ENCODE peak calls at places on chromosomes 6 and 20, in ten cellular contexts. One of them, this sample, is unnamed.
A peak's percentile ranks its signal among the peaks of the same experiment; 100 is the strongest.

GRCh38 chr20:54051019-54051418 is 19.4 kb downstream of the BCAS1 start:
- DNase-seq in NCI-H1436: no peak
- DNase-seq in NCI-H1092 treated with DMSO at 0.1 percent for 48 hours: no peak
- DNase-seq in ELF-1: no peak
- DNase-seq in Right ventricle myocardium superior: no peak
- DNase-seq in stimulated activated naive CD4-positive, alpha-beta T cell: no peak
- DNase-seq in D341Med: no peak
- DNase-seq in heart left ventricle: no peak
- DNase-seq in B cell: no peak
- DNase-seq in NK-92 treated with Interleukin-12 subunit alpha and Interleukin-12 subunit beta, amount 100 ng/mL, for 24 hours: no peak
- DNase-seq in this sample: no peak

GRCh38 chr6:105587349-105588115 is 184.7 kb upstream of the PREP start:
- DNase-seq in NCI-H1436: no peak
- DNase-seq in NCI-H1092 treated with DMSO at 0.1 percent for 48 hours: no peak
- DNase-seq in ELF-1: peak; percentile 23
- DNase-seq in Right ventricle myocardium superior: no peak
- DNase-seq in stimulated activated naive CD4-positive, alpha-beta T cell: peak; percentile 2
- DNase-seq in D341Med: no peak
- DNase-seq in heart left ventricle: no peak
- DNase-seq in B cell: no peak
- DNase-seq in NK-92 treated with Interleukin-12 subunit alpha and Interleukin-12 subunit beta, amount 100 ng/mL, for 24 hours: no peak
- DNase-seq in this sample: peak; percentile 89

GRCh38 chr6:108588586-108588985 is 27.9 kb downstream of the FOXO3 start:
- DNase-seq in NCI-H1436: no peak
- DNase-seq in NCI-H1092 treated with DMSO at 0.1 percent for 48 hours: no peak
- DNase-seq in ELF-1: peak; percentile 36
- DNase-seq in Right ventricle myocardium superior: no peak
- DNase-seq in stimulated activated naive CD4-positive, alpha-beta T cell: no peak
- DNase-seq in D341Med: no peak
- DNase-seq in heart left ventricle: no peak
- DNase-seq in B cell: no peak
- DNase-seq in NK-92 treated with Interleukin-12 subunit alpha and Interleukin-12 subunit beta, amount 100 ng/mL, for 24 hours: no peak
- DNase-seq in this sample: peak; percentile 73

GRCh38 chr6:6659600-6660327 is 71.2 kb downstream of the LY86 start:
- DNase-seq in NCI-H1436: no peak
- DNase-seq in NCI-H1092 treated with DMSO at 0.1 percent for 48 hours: no peak
- DNase-seq in ELF-1: no peak
- DNase-seq in Right ventricle myocardium superior: no peak
- DNase-seq in stimulated activated naive CD4-positive, alpha-beta T cell: no peak
- DNase-seq in D341Med: no peak
- DNase-seq in heart left ventricle: peak; percentile 50
- DNase-seq in B cell: peak; percentile 75
- DNase-seq in NK-92 treated with Interleukin-12 subunit alpha and Interleukin-12 subunit beta, amount 100 ng/mL, for 24 hours: no peak
- DNase-seq in this sample: no peak

GRCh38 chr6:71473908-71474307 is 185.3 kb downstream of the OGFRL1 start:
- DNase-seq in NCI-H1436: no peak
- DNase-seq in NCI-H1092 treated with DMSO at 0.1 percent for 48 hours: no peak
- DNase-seq in ELF-1: no peak
- DNase-seq in Right ventricle myocardium superior: no peak
- DNase-seq in stimulated activated naive CD4-positive, alpha-beta T cell: no peak
- DNase-seq in D341Med: no peak
- DNase-seq in heart left ventricle: peak; percentile 56
- DNase-seq in B cell: no peak
- DNase-seq in NK-92 treated with Interleukin-12 subunit alpha and Interleukin-12 subunit beta, amount 100 ng/mL, for 24 hours: no peak
- DNase-seq in this sample: peak; percentile 94

GRCh38 chr20:37194616-37195015 is 15.3 kb upstream of the MROH8 start:
- DNase-seq in NCI-H1436: no peak
- DNase-seq in NCI-H1092 treated with DMSO at 0.1 percent for 48 hours: no peak
- DNase-seq in ELF-1: no peak
- DNase-seq in Right ventricle myocardium superior: no peak
- DNase-seq in stimulated activated naive CD4-positive, alpha-beta T cell: peak; percentile 11
- DNase-seq in D341Med: no peak
- DNase-seq in heart left ventricle: no peak
- DNase-seq in B cell: no peak
- DNase-seq in NK-92 treated with Interleukin-12 subunit alpha and Interleukin-12 subunit beta, amount 100 ng/mL, for 24 hours: no peak
- DNase-seq in this sample: peak; percentile 22

GRCh38 chr6:134614606-134615485 is 296.9 kb upstream of the SGK1 start:
- DNase-seq in NCI-H1436: no peak
- DNase-seq in NCI-H1092 treated with DMSO at 0.1 percent for 48 hours: no peak
- DNase-seq in ELF-1: no peak
- DNase-seq in Right ventricle myocardium superior: no peak
- DNase-seq in stimulated activated naive CD4-positive, alpha-beta T cell: no peak
- DNase-seq in D341Med: no peak
- DNase-seq in heart left ventricle: no peak
- DNase-seq in B cell: no peak
- DNase-seq in NK-92 treated with Interleukin-12 subunit alpha and Interleukin-12 subunit beta, amount 100 ng/mL, for 24 hours: no peak
- DNase-seq in this sample: no peak

GRCh38 chr20:53346266-53346665 is 247.4 kb downstream of the ZNF217 start:
- DNase-seq in NCI-H1436: no peak
- DNase-seq in NCI-H1092 treated with DMSO at 0.1 percent for 48 hours: no peak
- DNase-seq in ELF-1: no peak
- DNase-seq in Right ventricle myocardium superior: no peak
- DNase-seq in stimulated activated naive CD4-positive, alpha-beta T cell: no peak
- DNase-seq in D341Med: no peak
- DNase-seq in heart left ventricle: no peak
- DNase-seq in B cell: no peak
- DNase-seq in NK-92 treated with Interleukin-12 subunit alpha and Interleukin-12 subunit beta, amount 100 ng/mL, for 24 hours: no peak
- DNase-seq in this sample: peak; percentile 55

GRCh38 chr6:11653028-11653583 is 115.6 kb downstream of the TMEM170B start:
- DNase-seq in NCI-H1436: no peak
- DNase-seq in NCI-H1092 treated with DMSO at 0.1 percent for 48 hours: no peak
- DNase-seq in ELF-1: peak; percentile 75
- DNase-seq in Right ventricle myocardium superior: no peak
- DNase-seq in stimulated activated naive CD4-positive, alpha-beta T cell: no peak
- DNase-seq in D341Med: no peak
- DNase-seq in heart left ventricle: no peak
- DNase-seq in B cell: no peak
- DNase-seq in NK-92 treated with Interleukin-12 subunit alpha and Interleukin-12 subunit beta, amount 100 ng/mL, for 24 hours: peak; percentile 41
- DNase-seq in this sample: peak; percentile 89

GRCh38 chr6:29907637-29908340 is 34.5 kb upstream of the HLA-A start:
- DNase-seq in NCI-H1436: no peak
- DNase-seq in NCI-H1092 treated with DMSO at 0.1 percent for 48 hours: no peak
- DNase-seq in ELF-1: no peak
- DNase-seq in Right ventricle myocardium superior: no peak
- DNase-seq in stimulated activated naive CD4-positive, alpha-beta T cell: no peak
- DNase-seq in D341Med: no peak
- DNase-seq in heart left ventricle: no peak
- DNase-seq in B cell: no peak
- DNase-seq in NK-92 treated with Interleukin-12 subunit alpha and Interleukin-12 subunit beta, amount 100 ng/mL, for 24 hours: no peak
- DNase-seq in this sample: no peak

GRCh38 chr6:48714286-48715049 is 603.5 kb upstream of the PTCHD4 start:
- DNase-seq in NCI-H1436: peak; percentile 56
- DNase-seq in NCI-H1092 treated with DMSO at 0.1 percent for 48 hours: no peak
- DNase-seq in ELF-1: no peak
- DNase-seq in Right ventricle myocardium superior: no peak
- DNase-seq in stimulated activated naive CD4-positive, alpha-beta T cell: no peak
- DNase-seq in D341Med: no peak
- DNase-seq in heart left ventricle: no peak
- DNase-seq in B cell: no peak
- DNase-seq in NK-92 treated with Interleukin-12 subunit alpha and Interleukin-12 subunit beta, amount 100 ng/mL, for 24 hours: no peak
- DNase-seq in this sample: no peak

GRCh38 chr20:48166082-48166835 is 381.0 kb upstream of the SULF2 start:
- DNase-seq in NCI-H1436: no peak
- DNase-seq in NCI-H1092 treated with DMSO at 0.1 percent for 48 hours: peak; percentile 18
- DNase-seq in ELF-1: no peak
- DNase-seq in Right ventricle myocardium superior: no peak
- DNase-seq in stimulated activated naive CD4-positive, alpha-beta T cell: no peak
- DNase-seq in D341Med: no peak
- DNase-seq in heart left ventricle: no peak
- DNase-seq in B cell: no peak
- DNase-seq in NK-92 treated with Interleukin-12 subunit alpha and Interleukin-12 subunit beta, amount 100 ng/mL, for 24 hours: no peak
- DNase-seq in this sample: no peak

GRCh38 chr6:80215063-80215462 is 108.6 kb downstream of the BCKDHB start:
- DNase-seq in NCI-H1436: no peak
- DNase-seq in NCI-H1092 treated with DMSO at 0.1 percent for 48 hours: no peak
- DNase-seq in ELF-1: no peak
- DNase-seq in Right ventricle myocardium superior: no peak
- DNase-seq in stimulated activated naive CD4-positive, alpha-beta T cell: no peak
- DNase-seq in D341Med: no peak
- DNase-seq in heart left ventricle: no peak
- DNase-seq in B cell: no peak
- DNase-seq in NK-92 treated with Interleukin-12 subunit alpha and Interleukin-12 subunit beta, amount 100 ng/mL, for 24 hours: no peak
- DNase-seq in this sample: no peak

GRCh38 chr6:116975600-116975999 is 98.6 kb downstream of the RFX6 start:
- DNase-seq in NCI-H1436: no peak
- DNase-seq in NCI-H1092 treated with DMSO at 0.1 percent for 48 hours: no peak
- DNase-seq in ELF-1: no peak
- DNase-seq in Right ventricle myocardium superior: no peak
- DNase-seq in stimulated activated naive CD4-positive, alpha-beta T cell: no peak
- DNase-seq in D341Med: no peak
- DNase-seq in heart left ventricle: no peak
- DNase-seq in B cell: no peak
- DNase-seq in NK-92 treated with Interleukin-12 subunit alpha and Interleukin-12 subunit beta, amount 100 ng/mL, for 24 hours: no peak
- DNase-seq in this sample: no peak

GRCh38 chr6:34341481-34341971 is 50.9 kb downstream of the NUDT3 start:
- DNase-seq in NCI-H1436: no peak
- DNase-seq in NCI-H1092 treated with DMSO at 0.1 percent for 48 hours: no peak
- DNase-seq in ELF-1: no peak
- DNase-seq in Right ventricle myocardium superior: no peak
- DNase-seq in stimulated activated naive CD4-positive, alpha-beta T cell: no peak
- DNase-seq in D341Med: no peak
- DNase-seq in heart left ventricle: peak; percentile 41
- DNase-seq in B cell: no peak
- DNase-seq in NK-92 treated with Interleukin-12 subunit alpha and Interleukin-12 subunit beta, amount 100 ng/mL, for 24 hours: no peak
- DNase-seq in this sample: peak; percentile 59

GRCh38 chr6:107704377-107705013 is 119.6 kb downstream of the SCML4 start:
- DNase-seq in NCI-H1436: peak; percentile 27
- DNase-seq in NCI-H1092 treated with DMSO at 0.1 percent for 48 hours: peak; percentile 7
- DNase-seq in ELF-1: peak; percentile 34
- DNase-seq in Right ventricle myocardium superior: no peak
- DNase-seq in stimulated activated naive CD4-positive, alpha-beta T cell: no peak
- DNase-seq in D341Med: peak; percentile 47
- DNase-seq in heart left ventricle: no peak
- DNase-seq in B cell: peak; percentile 62
- DNase-seq in NK-92 treated with Interleukin-12 subunit alpha and Interleukin-12 subunit beta, amount 100 ng/mL, for 24 hours: no peak
- DNase-seq in this sample: peak; percentile 70

GRCh38 chr6:138575257-138575656 is 76.0 kb upstream of the NHSL1 start:
- DNase-seq in NCI-H1436: no peak
- DNase-seq in NCI-H1092 treated with DMSO at 0.1 percent for 48 hours: no peak
- DNase-seq in ELF-1: no peak
- DNase-seq in Right ventricle myocardium superior: no peak
- DNase-seq in stimulated activated naive CD4-positive, alpha-beta T cell: no peak
- DNase-seq in D341Med: no peak
- DNase-seq in heart left ventricle: no peak
- DNase-seq in B cell: no peak
- DNase-seq in NK-92 treated with Interleukin-12 subunit alpha and Interleukin-12 subunit beta, amount 100 ng/mL, for 24 hours: no peak
- DNase-seq in this sample: no peak

GRCh38 chr20:49446808-49447207 is 35.7 kb downstream of the KCNB1 start:
- DNase-seq in NCI-H1436: no peak
- DNase-seq in NCI-H1092 treated with DMSO at 0.1 percent for 48 hours: no peak
- DNase-seq in ELF-1: peak; percentile 62
- DNase-seq in Right ventricle myocardium superior: peak; percentile 90
- DNase-seq in stimulated activated naive CD4-positive, alpha-beta T cell: no peak
- DNase-seq in D341Med: no peak
- DNase-seq in heart left ventricle: peak; percentile 90
- DNase-seq in B cell: no peak
- DNase-seq in NK-92 treated with Interleukin-12 subunit alpha and Interleukin-12 subunit beta, amount 100 ng/mL, for 24 hours: no peak
- DNase-seq in this sample: peak; percentile 78

GRCh38 chr6:65566117-65566516 is 140.9 kb downstream of the EYS start:
- DNase-seq in NCI-H1436: no peak
- DNase-seq in NCI-H1092 treated with DMSO at 0.1 percent for 48 hours: no peak
- DNase-seq in ELF-1: peak; percentile 8
- DNase-seq in Right ventricle myocardium superior: no peak
- DNase-seq in stimulated activated naive CD4-positive, alpha-beta T cell: no peak
- DNase-seq in D341Med: no peak
- DNase-seq in heart left ventricle: no peak
- DNase-seq in B cell: no peak
- DNase-seq in NK-92 treated with Interleukin-12 subunit alpha and Interleukin-12 subunit beta, amount 100 ng/mL, for 24 hours: no peak
- DNase-seq in this sample: no peak

GRCh38 chr6:31728767-31729514 is at the start of gene DDAH2:
- DNase-seq in NCI-H1436: no peak
- DNase-seq in NCI-H1092 treated with DMSO at 0.1 percent for 48 hours: no peak
- DNase-seq in ELF-1: no peak
- DNase-seq in Right ventricle myocardium superior: no peak
- DNase-seq in stimulated activated naive CD4-positive, alpha-beta T cell: no peak
- DNase-seq in D341Med: no peak
- DNase-seq in heart left ventricle: peak; percentile 44
- DNase-seq in B cell: no peak
- DNase-seq in NK-92 treated with Interleukin-12 subunit alpha and Interleukin-12 subunit beta, amount 100 ng/mL, for 24 hours: no peak
- DNase-seq in this sample: no peak

GRCh38 chr20:24963672-24964517 is 14.8 kb downstream of the CST7 start:
- DNase-seq in NCI-H1436: no peak
- DNase-seq in NCI-H1092 treated with DMSO at 0.1 percent for 48 hours: no peak
- DNase-seq in ELF-1: no peak
- DNase-seq in Right ventricle myocardium superior: no peak
- DNase-seq in stimulated activated naive CD4-positive, alpha-beta T cell: no peak
- DNase-seq in D341Med: no peak
- DNase-seq in heart left ventricle: no peak
- DNase-seq in B cell: no peak
- DNase-seq in NK-92 treated with Interleukin-12 subunit alpha and Interleukin-12 subunit beta, amount 100 ng/mL, for 24 hours: no peak
- DNase-seq in this sample: no peak

GRCh38 chr20:25057234-25058050 is 497 bp downstream of the ACSS1 start:
- DNase-seq in NCI-H1436: no peak
- DNase-seq in NCI-H1092 treated with DMSO at 0.1 percent for 48 hours: no peak
- DNase-seq in ELF-1: peak; percentile 45
- DNase-seq in Right ventricle myocardium superior: peak; percentile 86
- DNase-seq in stimulated activated naive CD4-positive, alpha-beta T cell: peak; percentile 60
- DNase-seq in D341Med: peak; percentile 76
- DNase-seq in heart left ventricle: peak; percentile 86
- DNase-seq in B cell: peak; percentile 85
- DNase-seq in NK-92 treated with Interleukin-12 subunit alpha and Interleukin-12 subunit beta, amount 100 ng/mL, for 24 hours: peak; percentile 76
- DNase-seq in this sample: peak; percentile 67

GRCh38 chr6:3966426-3966825 is 112.5 kb downstream of the FAM217A start:
- DNase-seq in NCI-H1436: no peak
- DNase-seq in NCI-H1092 treated with DMSO at 0.1 percent for 48 hours: no peak
- DNase-seq in ELF-1: no peak
- DNase-seq in Right ventricle myocardium superior: no peak
- DNase-seq in stimulated activated naive CD4-positive, alpha-beta T cell: no peak
- DNase-seq in D341Med: no peak
- DNase-seq in heart left ventricle: no peak
- DNase-seq in B cell: no peak
- DNase-seq in NK-92 treated with Interleukin-12 subunit alpha and Interleukin-12 subunit beta, amount 100 ng/mL, for 24 hours: no peak
- DNase-seq in this sample: no peak

This sample was measured in astrocyte of the hippocampus.